ENCODE peak calls at places on chromosomes 12 and 14, in four cellular contexts. One of them, this sample, is unnamed.

GRCh38 chr12:93223440-93224426 is 154.0 kb upstream of the NUDT4 start:
- DNase-seq in WTC11: no peak
- DNase-seq in HepG2: no peak
- DNase-seq in K562: no peak
- DNase-seq in this sample: no peak

GRCh38 chr14:71452987-71453386 is 479.2 kb upstream of the RGS6 start:
- DNase-seq in HepG2: no peak
- DNase-seq in WTC11: no peak
- DNase-seq in K562: no peak
- DNase-seq in this sample: no peak

GRCh38 chr14:23094666-23095195 is at the start of gene ACIN1:
- DNase-seq in HepG2: peak
- DNase-seq in K562: peak
- DNase-seq in WTC11: no peak
- DNase-seq in this sample: peak

GRCh38 chr14:99360774-99361595 is 89.0 kb upstream of the BCL11B start:
- DNase-seq in K562: peak
- DNase-seq in WTC11: no peak
- DNase-seq in HepG2: peak
- DNase-seq in this sample: no peak

GRCh38 chr12:6953417-6954315 is 2.5 kb downstream of the PTPN6 start:
- DNase-seq in HepG2: no peak
- DNase-seq in K562: no peak
- DNase-seq in WTC11: no peak
- DNase-seq in this sample: peak

GRCh38 chr12:22333751-22334695 is 484 bp downstream of the ST8SIA1 start:
- DNase-seq in K562: no peak
- DNase-seq in HepG2: no peak
- DNase-seq in WTC11: peak
- DNase-seq in this sample: no peak

GRCh38 chr12:53219116-53219955 is 12.3 kb upstream of the ITGB7 start:
- DNase-seq in WTC11: no peak
- DNase-seq in HepG2: no peak
- DNase-seq in K562: peak
- DNase-seq in this sample: no peak

GRCh38 chr12:120339256-120339655 is 11.7 kb upstream of the PLA2G1B start:
- DNase-seq in K562: no peak
- DNase-seq in HepG2: no peak
- DNase-seq in WTC11: no peak
- DNase-seq in this sample: no peak

GRCh38 chr14:21136024-21136423 is 19.8 kb downstream of the OR5AU1 start:
- DNase-seq in K562: peak
- DNase-seq in HepG2: peak
- DNase-seq in WTC11: no peak
- DNase-seq in this sample: no peak

GRCh38 chr14:37142835-37143499 is 29.4 kb downstream of the SLC25A21 start:
- DNase-seq in WTC11: no peak
- DNase-seq in K562: no peak
- DNase-seq in HepG2: peak
- DNase-seq in this sample: no peak

GRCh38 chr12:116057356-116057755 is 220.1 kb downstream of the MED13L start:
- DNase-seq in WTC11: no peak
- DNase-seq in HepG2: no peak
- DNase-seq in K562: no peak
- DNase-seq in this sample: no peak

GRCh38 chr14:31357279-31357678 is 63.1 kb downstream of the HEATR5A start:
- DNase-seq in K562: no peak
- DNase-seq in HepG2: no peak
- DNase-seq in WTC11: no peak
- DNase-seq in this sample: no peak

GRCh38 chr14:105711058-105711620 is 184.8 kb downstream of the TMEM121 start:
- DNase-seq in WTC11: no peak
- DNase-seq in K562: no peak
- DNase-seq in HepG2: no peak
- DNase-seq in this sample: no peak

GRCh38 chr12:97643961-97644360 is 181.4 kb downstream of the RMST start:
- DNase-seq in K562: no peak
- DNase-seq in HepG2: no peak
- DNase-seq in WTC11: no peak
- DNase-seq in this sample: no peak

GRCh38 chr12:116435984-116436383 is 123.2 kb upstream of the MAP1LC3B2 start:
- DNase-seq in WTC11: no peak
- DNase-seq in HepG2: no peak
- DNase-seq in K562: no peak
- DNase-seq in this sample: no peak

GRCh38 chr14:90732142-90732541 is 84.1 kb downstream of the TTC7B start:
- DNase-seq in WTC11: no peak
- DNase-seq in HepG2: no peak
- DNase-seq in K562: no peak
- DNase-seq in this sample: no peak

GRCh38 chr12:108833355-108833733 is 24.0 kb downstream of the SSH1 start:
- DNase-seq in K562: no peak
- DNase-seq in WTC11: no peak
- DNase-seq in HepG2: no peak
- DNase-seq in this sample: no peak

GRCh38 chr14:65100905-65101541 is 1.3 kb downstream of the MAX start:
- DNase-seq in K562: no peak
- DNase-seq in WTC11: no peak
- DNase-seq in HepG2: no peak
- DNase-seq in this sample: no peak

GRCh38 chr14:71661441-71661840 is 270.8 kb upstream of the RGS6 start:
- DNase-seq in HepG2: no peak
- DNase-seq in WTC11: no peak
- DNase-seq in K562: no peak
- DNase-seq in this sample: no peak

GRCh38 chr14:58298477-58298879 is at the start of gene ARID4A:
- DNase-seq in WTC11: peak
- DNase-seq in HepG2: no peak
- DNase-seq in K562: peak
- DNase-seq in this sample: no peak

GRCh38 chr12:110421701-110422100 is 18.2 kb upstream of the ANAPC7 start:
- DNase-seq in K562: no peak
- DNase-seq in WTC11: no peak
- DNase-seq in HepG2: no peak
- DNase-seq in this sample: no peak

GRCh38 chr14:34833545-34834523 is 41.3 kb downstream of the BAZ1A start:
- DNase-seq in HepG2: no peak
- DNase-seq in K562: no peak
- DNase-seq in WTC11: no peak
- DNase-seq in this sample: no peak
- TF ChIP-seq NR2C2 in HepG2: no peak
- TF ChIP-seq NR2C2 in K562: no peak
- TF ChIP-seq NR2C2 in WTC11: no peak
- TF ChIP-seq NR2C2 in this sample: no peak

GRCh38 chr12:38664661-38665269 is 240.6 kb downstream of the CPNE8 start:
- DNase-seq in K562: no peak
- DNase-seq in HepG2: peak
- DNase-seq in WTC11: peak
- DNase-seq in this sample: peak
- TF ChIP-seq NR2C2 in K562: no peak
- TF ChIP-seq NR2C2 in HepG2: no peak
- TF ChIP-seq NR2C2 in WTC11: no peak
- TF ChIP-seq NR2C2 in this sample: no peak

GRCh38 chr12:51948066-51948465 is 3.4 kb upstream of the ACVR1B start:
- DNase-seq in K562: no peak
- DNase-seq in WTC11: no peak
- DNase-seq in HepG2: no peak
- DNase-seq in this sample: no peak
- TF ChIP-seq NR2C2 in K562: no peak
- TF ChIP-seq NR2C2 in WTC11: no peak
- TF ChIP-seq NR2C2 in HepG2: no peak
- TF ChIP-seq NR2C2 in this sample: no peak

GRCh38 chr12:5512585-5512970 is 80.7 kb downstream of the NTF3 start:
- DNase-seq in K562: no peak
- DNase-seq in WTC11: no peak
- DNase-seq in HepG2: no peak
- DNase-seq in this sample: no peak

GRCh38 chr12:5510251-5510805 is 78.4 kb downstream of the NTF3 start:
- DNase-seq in WTC11: no peak
- DNase-seq in HepG2: no peak
- DNase-seq in K562: no peak
- DNase-seq in this sample: no peak

GRCh38 chr12:5513406-5513805 is 81.5 kb downstream of the NTF3 start:
- DNase-seq in K562: no peak
- DNase-seq in WTC11: no peak
- DNase-seq in HepG2: no peak
- DNase-seq in this sample: no peak

GRCh38 chr12:5511256-5511643 is 79.3 kb downstream of the NTF3 start:
- DNase-seq in K562: no peak
- DNase-seq in HepG2: no peak
- DNase-seq in WTC11: no peak
- DNase-seq in this sample: no peak

DNA sequence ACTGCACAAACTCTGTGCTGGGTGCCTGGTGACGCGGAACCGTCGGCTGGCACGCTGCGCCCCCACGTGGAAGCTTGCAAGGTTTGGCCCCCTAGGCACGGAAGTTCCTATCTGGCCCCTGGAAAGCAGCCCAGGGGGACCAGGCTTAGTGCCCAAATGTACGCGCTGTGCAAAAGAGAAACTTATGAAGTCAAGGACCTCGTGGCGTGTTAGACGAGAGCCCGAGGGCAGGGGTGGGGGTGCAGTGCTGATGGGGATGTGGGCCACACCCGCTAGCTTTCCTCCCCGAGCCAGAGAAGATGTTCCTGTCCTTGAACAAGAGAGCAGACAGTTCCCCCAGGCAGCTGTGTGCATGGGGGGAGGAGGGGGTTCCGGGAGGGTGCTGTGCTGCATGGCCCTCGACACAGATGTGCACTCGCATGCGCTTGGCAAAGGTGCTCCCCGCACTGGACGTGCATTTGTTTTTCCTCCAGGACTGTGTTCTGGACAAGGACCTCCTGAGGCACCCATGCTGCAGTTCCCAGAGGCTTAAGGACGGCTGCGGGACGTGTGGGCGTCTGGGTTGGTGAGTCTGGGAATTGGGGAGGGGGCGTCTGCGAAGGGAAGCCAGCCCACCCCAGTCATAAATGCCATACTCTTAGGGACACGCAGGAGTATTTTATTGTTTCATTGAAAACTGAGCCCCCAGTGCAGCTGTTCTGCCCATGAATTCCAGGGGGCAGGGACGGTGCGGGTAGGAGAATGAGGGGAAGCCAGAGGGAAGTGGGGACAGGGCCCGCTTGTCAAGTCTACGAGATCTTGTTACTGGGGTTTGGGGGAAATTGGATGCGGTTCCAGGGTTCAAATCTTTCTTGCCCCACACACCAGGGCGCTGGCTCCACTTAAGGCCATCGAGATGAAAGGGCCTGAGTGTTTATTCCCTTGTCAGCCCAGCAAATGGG is 80.0 kb downstream of the NTF3 start:
- DNase-seq in WTC11: peak
- DNase-seq in HepG2: no peak
- DNase-seq in K562: peak
- DNase-seq in this sample: no peak
- TF ChIP-seq NR2C2 in WTC11: no peak
- TF ChIP-seq NR2C2 in HepG2: no peak
- TF ChIP-seq NR2C2 in K562: no peak
- TF ChIP-seq NR2C2 in this sample: no peak

DNA sequence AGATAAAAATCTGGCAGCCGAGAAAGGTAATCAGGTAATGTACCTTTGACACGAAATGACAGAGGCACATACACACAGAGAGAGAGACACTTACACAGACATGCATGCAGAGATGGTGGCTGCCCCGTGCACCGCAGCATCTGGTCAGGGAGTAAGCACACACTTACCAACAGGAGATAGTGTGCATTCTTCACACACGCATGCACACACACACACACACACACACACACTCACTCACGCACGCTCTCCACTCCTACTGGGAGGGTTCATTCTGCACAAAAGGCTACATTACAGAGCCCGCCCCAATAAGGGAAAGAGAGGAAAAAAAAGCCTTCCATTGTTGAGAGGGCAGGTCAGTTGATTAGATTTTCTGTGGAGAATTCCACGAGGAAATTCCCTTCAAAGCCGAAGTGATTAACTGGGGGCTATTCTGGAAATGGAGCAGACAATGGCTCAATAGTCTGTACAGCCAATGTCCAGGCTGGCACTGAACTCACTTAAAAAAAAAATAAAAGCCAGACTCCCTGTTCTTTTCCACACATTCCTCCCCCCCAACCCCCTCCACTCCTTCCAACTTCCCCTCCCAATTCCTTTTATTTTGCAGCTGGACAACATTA is 1.4 kb upstream of the SOX5 start:
- DNase-seq in HepG2: peak
- DNase-seq in K562: no peak
- DNase-seq in WTC11: peak
- DNase-seq in this sample: no peak
- TF ChIP-seq NR2C2 in HepG2: no peak
- TF ChIP-seq NR2C2 in K562: no peak
- TF ChIP-seq NR2C2 in WTC11: no peak
- TF ChIP-seq NR2C2 in this sample: no peak

GRCh38 chr14:85437143-85437542 is 92.8 kb upstream of the FLRT2 start:
- DNase-seq in K562: no peak
- DNase-seq in HepG2: peak
- DNase-seq in WTC11: no peak
- DNase-seq in this sample: no peak
- TF ChIP-seq NR2C2 in K562: no peak
- TF ChIP-seq NR2C2 in HepG2: no peak
- TF ChIP-seq NR2C2 in WTC11: no peak
- TF ChIP-seq NR2C2 in this sample: no peak